ENCODE peak calls at places on chromosomes 5 and 9, in seven cellular contexts. One of them, this sample, is unnamed.

GRCh38 chr9:106927916-106928315 is 65.0 kb downstream of the ZNF462 start:
- DNase-seq in endothelial cell: no peak
- DNase-seq in activated CD8-positive, alpha-beta memory T cell treated with anti-CD3 and anti-CD28 coated beads, Interleukin-2, amount 10 ng/mL, durations not matched to agents 7 days and 5 days: no peak
- DNase-seq in body of pancreas: no peak
- DNase-seq in B cell: no peak
- DNase-seq in HEK293T: no peak
- DNase-seq in nephron progenitor cell: no peak
- DNase-seq in this sample: no peak

GRCh38 chr5:60262576-60263295 is 369.2 kb upstream of the PDE4D start:
- DNase-seq in endothelial cell: no peak
- DNase-seq in activated CD8-positive, alpha-beta memory T cell treated with anti-CD3 and anti-CD28 coated beads, Interleukin-2, amount 10 ng/mL, durations not matched to agents 7 days and 5 days: no peak
- DNase-seq in body of pancreas: no peak
- DNase-seq in B cell: no peak
- DNase-seq in HEK293T: no peak
- DNase-seq in nephron progenitor cell: no peak
- DNase-seq in this sample: no peak

GRCh38 chr9:137606005-137606601 is 617 bp downstream of the ARRDC1 start:
- DNase-seq in endothelial cell: peak
- DNase-seq in activated CD8-positive, alpha-beta memory T cell treated with anti-CD3 and anti-CD28 coated beads, Interleukin-2, amount 10 ng/mL, durations not matched to agents 7 days and 5 days: no peak
- DNase-seq in body of pancreas: peak
- DNase-seq in B cell: no peak
- DNase-seq in HEK293T: no peak
- DNase-seq in nephron progenitor cell: peak
- DNase-seq in this sample: no peak

GRCh38 chr5:139190125-139190524 is 8.0 kb downstream of the SIL1 start:
- DNase-seq in endothelial cell: no peak
- DNase-seq in activated CD8-positive, alpha-beta memory T cell treated with anti-CD3 and anti-CD28 coated beads, Interleukin-2, amount 10 ng/mL, durations not matched to agents 7 days and 5 days: no peak
- DNase-seq in body of pancreas: no peak
- DNase-seq in B cell: no peak
- DNase-seq in HEK293T: no peak
- DNase-seq in nephron progenitor cell: no peak
- DNase-seq in this sample: no peak

GRCh38 chr9:128802482-128802881 is 15.4 kb downstream of the TBC1D13 start:
- DNase-seq in endothelial cell: no peak
- DNase-seq in activated CD8-positive, alpha-beta memory T cell treated with anti-CD3 and anti-CD28 coated beads, Interleukin-2, amount 10 ng/mL, durations not matched to agents 7 days and 5 days: no peak
- DNase-seq in body of pancreas: no peak
- DNase-seq in B cell: no peak
- DNase-seq in HEK293T: no peak
- DNase-seq in nephron progenitor cell: no peak
- DNase-seq in this sample: no peak

GRCh38 chr5:109748545-109748944 is 58.8 kb downstream of the MAN2A1 start:
- DNase-seq in endothelial cell: no peak
- DNase-seq in activated CD8-positive, alpha-beta memory T cell treated with anti-CD3 and anti-CD28 coated beads, Interleukin-2, amount 10 ng/mL, durations not matched to agents 7 days and 5 days: no peak
- DNase-seq in body of pancreas: no peak
- DNase-seq in B cell: no peak
- DNase-seq in HEK293T: no peak
- DNase-seq in nephron progenitor cell: no peak
- DNase-seq in this sample: no peak

GRCh38 chr5:179833056-179833708 is 12.5 kb downstream of the SQSTM1 start:
- DNase-seq in endothelial cell: no peak
- DNase-seq in activated CD8-positive, alpha-beta memory T cell treated with anti-CD3 and anti-CD28 coated beads, Interleukin-2, amount 10 ng/mL, durations not matched to agents 7 days and 5 days: no peak
- DNase-seq in body of pancreas: no peak
- DNase-seq in B cell: no peak
- DNase-seq in HEK293T: no peak
- DNase-seq in nephron progenitor cell: no peak
- DNase-seq in this sample: no peak

GRCh38 chr5:35442916-35443639 is 174.6 kb upstream of the SPEF2 start:
- DNase-seq in endothelial cell: no peak
- DNase-seq in activated CD8-positive, alpha-beta memory T cell treated with anti-CD3 and anti-CD28 coated beads, Interleukin-2, amount 10 ng/mL, durations not matched to agents 7 days and 5 days: no peak
- DNase-seq in body of pancreas: no peak
- DNase-seq in B cell: no peak
- DNase-seq in HEK293T: no peak
- DNase-seq in nephron progenitor cell: no peak
- DNase-seq in this sample: no peak

GRCh38 chr5:72256536-72256935 is 63.5 kb downstream of the MRPS27 start:
- DNase-seq in endothelial cell: no peak
- DNase-seq in activated CD8-positive, alpha-beta memory T cell treated with anti-CD3 and anti-CD28 coated beads, Interleukin-2, amount 10 ng/mL, durations not matched to agents 7 days and 5 days: no peak
- DNase-seq in body of pancreas: no peak
- DNase-seq in B cell: no peak
- DNase-seq in HEK293T: no peak
- DNase-seq in nephron progenitor cell: no peak
- DNase-seq in this sample: no peak

GRCh38 chr9:113992276-113992951 is 85.7 kb downstream of the AMBP start:
- DNase-seq in endothelial cell: no peak
- DNase-seq in activated CD8-positive, alpha-beta memory T cell treated with anti-CD3 and anti-CD28 coated beads, Interleukin-2, amount 10 ng/mL, durations not matched to agents 7 days and 5 days: no peak
- DNase-seq in body of pancreas: peak
- DNase-seq in B cell: no peak
- DNase-seq in HEK293T: no peak
- DNase-seq in nephron progenitor cell: no peak
- DNase-seq in this sample: peak

GRCh38 chr5:80884851-80885697 is 75.1 kb upstream of the RASGRF2 start:
- DNase-seq in endothelial cell: no peak
- DNase-seq in activated CD8-positive, alpha-beta memory T cell treated with anti-CD3 and anti-CD28 coated beads, Interleukin-2, amount 10 ng/mL, durations not matched to agents 7 days and 5 days: no peak
- DNase-seq in body of pancreas: no peak
- DNase-seq in B cell: no peak
- DNase-seq in HEK293T: no peak
- DNase-seq in nephron progenitor cell: no peak
- DNase-seq in this sample: no peak

GRCh38 chr5:157172408-157172807 is 6.3 kb upstream of the GARIN3 start:
- DNase-seq in endothelial cell: no peak
- DNase-seq in activated CD8-positive, alpha-beta memory T cell treated with anti-CD3 and anti-CD28 coated beads, Interleukin-2, amount 10 ng/mL, durations not matched to agents 7 days and 5 days: peak
- DNase-seq in body of pancreas: no peak
- DNase-seq in B cell: peak
- DNase-seq in HEK293T: no peak
- DNase-seq in nephron progenitor cell: no peak
- DNase-seq in this sample: no peak

GRCh38 chr9:93645921-93646639 is 69.7 kb downstream of the PHF2 start:
- DNase-seq in endothelial cell: no peak
- DNase-seq in activated CD8-positive, alpha-beta memory T cell treated with anti-CD3 and anti-CD28 coated beads, Interleukin-2, amount 10 ng/mL, durations not matched to agents 7 days and 5 days: peak
- DNase-seq in body of pancreas: peak
- DNase-seq in B cell: no peak
- DNase-seq in HEK293T: no peak
- DNase-seq in nephron progenitor cell: no peak
- DNase-seq in this sample: no peak

GRCh38 chr5:118115791-118116190 is 872.6 kb downstream of the DTWD2 start:
- DNase-seq in endothelial cell: no peak
- DNase-seq in activated CD8-positive, alpha-beta memory T cell treated with anti-CD3 and anti-CD28 coated beads, Interleukin-2, amount 10 ng/mL, durations not matched to agents 7 days and 5 days: no peak
- DNase-seq in body of pancreas: no peak
- DNase-seq in B cell: no peak
- DNase-seq in HEK293T: no peak
- DNase-seq in nephron progenitor cell: no peak
- DNase-seq in this sample: no peak

GRCh38 chr5:53419247-53419646 is 61.2 kb upstream of the FST start:
- DNase-seq in endothelial cell: no peak
- DNase-seq in activated CD8-positive, alpha-beta memory T cell treated with anti-CD3 and anti-CD28 coated beads, Interleukin-2, amount 10 ng/mL, durations not matched to agents 7 days and 5 days: no peak
- DNase-seq in body of pancreas: no peak
- DNase-seq in B cell: no peak
- DNase-seq in HEK293T: no peak
- DNase-seq in nephron progenitor cell: no peak
- DNase-seq in this sample: no peak

GRCh38 chr9:115739096-115739875 is 414.3 kb upstream of the PAPPA start:
- DNase-seq in endothelial cell: no peak
- DNase-seq in activated CD8-positive, alpha-beta memory T cell treated with anti-CD3 and anti-CD28 coated beads, Interleukin-2, amount 10 ng/mL, durations not matched to agents 7 days and 5 days: no peak
- DNase-seq in body of pancreas: no peak
- DNase-seq in B cell: no peak
- DNase-seq in HEK293T: no peak
- DNase-seq in nephron progenitor cell: no peak
- DNase-seq in this sample: no peak

GRCh38 chr5:75891020-75891419 is 173.8 kb upstream of the POC5 start:
- DNase-seq in endothelial cell: no peak
- DNase-seq in activated CD8-positive, alpha-beta memory T cell treated with anti-CD3 and anti-CD28 coated beads, Interleukin-2, amount 10 ng/mL, durations not matched to agents 7 days and 5 days: no peak
- DNase-seq in body of pancreas: no peak
- DNase-seq in B cell: no peak
- DNase-seq in HEK293T: no peak
- DNase-seq in nephron progenitor cell: no peak
- DNase-seq in this sample: no peak

This sample was measured in prostate gland.